ENCODE peak calls at places on chromosomes 11 and 22, in six cellular contexts. I, A, Z, V, J and W are unnamed samples.

GRCh38 chr11:6437993-6438392 is 2.8 kb downstream of the HPX start:
- DNase-seq in I (no peak), A (no peak), J (no peak), V (no peak), Z (no peak), W (no peak)

GRCh38 chr22:39904864-39905263 is 4.0 kb downstream of the GRAP2 start:
- DNase-seq in V (no peak), Z (no peak), A (no peak), J (no peak), I (no peak), W (no peak)

GRCh38 chr22:31588970-31589675 is 72.9 kb downstream of the PISD start:
- DNase-seq in V (no peak), I (no peak), A (no peak), J (no peak), Z (no peak), W (no peak)

GRCh38 chr11:96105944-96106343 is 182.0 kb upstream of the MTMR2 start:
- DNase-seq in V (no peak), I (no peak), A (no peak), Z (no peak), J (no peak), W (no peak)

GRCh38 chr11:83639995-83640758 is 354.0 kb upstream of the CCDC90B start:
- DNase-seq in A (peak; percentile 20), Z (no peak), I (no peak), J (no peak), V (no peak), W (no peak)

GRCh38 chr11:69155302-69156198 is at the start of gene SMIM38:
- DNase-seq in J (no peak), I (no peak), Z (no peak), V (no peak), A (no peak), W (no peak)

GRCh38 chr11:19368726-19369364 is 128.1 kb upstream of the E2F8 start:
- DNase-seq in A (no peak), Z (no peak), V (no peak), J (no peak), I (no peak), W (no peak)

GRCh38 chr11:75214843-75215242 is 25.7 kb upstream of the TPBGL start:
- DNase-seq in Z (no peak), V (no peak), A (no peak), I (no peak), J (no peak), W (no peak)

GRCh38 chr11:130849215-130849568 is 67.1 kb downstream of the SNX19 start:
- DNase-seq in J (no peak), I (no peak), V (no peak), A (no peak), Z (no peak), W (no peak)

GRCh38 chr11:67999704-68000103 is 4.2 kb downstream of the UNC93B1 start:
- DNase-seq in J (no peak), V (no peak), I (no peak), A (no peak), Z (no peak), W (no peak)

GRCh38 chr11:18563090-18563730 is 25.3 kb downstream of the UEVLD start:
- DNase-seq in I (no peak), V (no peak), Z (no peak), J (no peak), A (no peak), W (no peak)

GRCh38 chr22:37163618-37164534 is 14.2 kb upstream of the IL2RB start:
- DNase-seq in I (no peak), V (no peak), J (no peak), Z (no peak), A (no peak), W (no peak)

GRCh38 chr11:26332572-26332915 is 614 bp downstream of the ANO3 start:
- DNase-seq in Z (no peak), V (no peak), I (no peak), A (no peak), J (no peak), W (no peak)

GRCh38 chr11:33956611-33957010 is 64.7 kb upstream of the LMO2 start:
- DNase-seq in V (no peak), I (no peak), J (no peak), Z (no peak), A (no peak), W (no peak)

GRCh38 chr11:130180491-130180890 is 20.9 kb downstream of the ST14 start:
- DNase-seq in Z (no peak), I (no peak), A (peak; percentile 61), V (no peak), J (no peak), W (no peak)

GRCh38 chr22:37220543-37220968 is 8.3 kb upstream of the SSTR3 start:
- DNase-seq in J (no peak), V (no peak), Z (no peak), I (no peak), A (no peak), W (no peak)

GRCh38 chr22:27726726-27727449 is 74.7 kb downstream of the MN1 start:
- DNase-seq in I (no peak), A (no peak), J (no peak), Z (no peak), V (peak; percentile 92), W (no peak)

GRCh38 chr11:28337701-28338100 is 229.5 kb downstream of the METTL15 start:
- DNase-seq in I (no peak), Z (no peak), J (no peak), A (no peak), V (no peak), W (no peak)

GRCh38 chr22:33247758-33248157 is 189.6 kb upstream of the SYN3 start:
- DNase-seq in Z (no peak), V (no peak), J (no peak), I (no peak), A (no peak), W (no peak)

GRCh38 chr22:31937328-31937727 is 7.0 kb upstream of the YWHAH start:
- DNase-seq in J (no peak), I (no peak), A (no peak), V (no peak), Z (no peak), W (no peak)

GRCh38 chr11:73348838-73349237 is 27.4 kb upstream of the RELT start:
- DNase-seq in V (no peak), J (no peak), Z (no peak), I (no peak), A (no peak), W (no peak)

GRCh38 chr11:22583963-22584492 is 41.6 kb downstream of the FANCF start:
- DNase-seq in A (no peak), Z (no peak), I (peak; percentile 27), V (no peak), J (no peak), W (no peak)

GRCh38 chr11:47131136-47131535 is 45.5 kb downstream of the ARFGAP2 start:
- DNase-seq in J (no peak), Z (no peak), V (no peak), I (no peak), A (no peak), W (no peak)

GRCh38 chr11:72704028-72704782 is 30.0 kb upstream of the PDE2A start:
- DNase-seq in A (no peak), V (peak; percentile 66), Z (no peak), J (no peak), I (no peak), W (no peak)

GRCh38 chr11:22778642-22779041 is 51.0 kb downstream of the SVIP start:
- DNase-seq in V (no peak), A (peak; percentile 4), J (no peak), I (no peak), Z (no peak), W (no peak)

GRCh38 chr22:19750666-19751490 is 9.7 kb upstream of the TBX1 start:
- DNase-seq in V (no peak), I (no peak), Z (no peak), J (no peak), A (no peak), W (no peak)